ENCODE peak calls at places on chromosome 1, in four cellular contexts. One of them, this sample, is unnamed.

GRCh38 chr1:97895278-97895677 is 25.6 kb downstream of the DPYD start:
- DNase-seq in esophagus muscularis mucosa: no peak
- DNase-seq in central memory CD4-positive, alpha-beta T cell: no peak
- DNase-seq in IMR-90: no peak
- DNase-seq in this sample: no peak

GRCh38 chr1:19113362-19114092 is 96.5 kb downstream of the UBR4 start:
- DNase-seq in esophagus muscularis mucosa: no peak
- DNase-seq in central memory CD4-positive, alpha-beta T cell: peak; percentile 6
- DNase-seq in IMR-90: peak; percentile 18
- DNase-seq in this sample: no peak

GRCh38 chr1:87135313-87135712 is 193.4 kb upstream of the LMO4 start:
- DNase-seq in esophagus muscularis mucosa: no peak
- DNase-seq in central memory CD4-positive, alpha-beta T cell: no peak
- DNase-seq in IMR-90: no peak
- DNase-seq in this sample: no peak

GRCh38 chr1:221074325-221074724 is 195.1 kb downstream of the HLX start:
- DNase-seq in esophagus muscularis mucosa: no peak
- DNase-seq in central memory CD4-positive, alpha-beta T cell: no peak
- DNase-seq in IMR-90: peak; percentile 17
- DNase-seq in this sample: no peak

GRCh38 chr1:1398677-1399186 is 403 bp downstream of the CCNL2 start:
- DNase-seq in esophagus muscularis mucosa: no peak
- DNase-seq in central memory CD4-positive, alpha-beta T cell: no peak
- DNase-seq in IMR-90: no peak
- DNase-seq in this sample: no peak

GRCh38 chr1:157199421-157199755 is 61.2 kb upstream of the ETV3 start:
- DNase-seq in esophagus muscularis mucosa: peak; percentile 91
- DNase-seq in central memory CD4-positive, alpha-beta T cell: no peak
- DNase-seq in IMR-90: peak; percentile 19
- DNase-seq in this sample: no peak

GRCh38 chr1:246788895-246789338 is 64.7 kb downstream of the SCCPDH start:
- DNase-seq in esophagus muscularis mucosa: no peak
- DNase-seq in central memory CD4-positive, alpha-beta T cell: no peak
- DNase-seq in IMR-90: no peak
- DNase-seq in this sample: no peak

GRCh38 chr1:224696891-224697765 is 81.0 kb downstream of the CNIH3 start:
- DNase-seq in esophagus muscularis mucosa: no peak
- DNase-seq in central memory CD4-positive, alpha-beta T cell: no peak
- DNase-seq in IMR-90: peak; percentile 81
- DNase-seq in this sample: no peak

GRCh38 chr1:214224605-214225354 is 56.2 kb upstream of the SMYD2 start:
- DNase-seq in esophagus muscularis mucosa: no peak
- DNase-seq in central memory CD4-positive, alpha-beta T cell: no peak
- DNase-seq in IMR-90: peak; percentile 41
- DNase-seq in this sample: no peak

GRCh38 chr1:111990878-111991760 is 1.7 kb upstream of the KCND3 start:
- DNase-seq in esophagus muscularis mucosa: no peak
- DNase-seq in central memory CD4-positive, alpha-beta T cell: no peak
- DNase-seq in IMR-90: no peak
- DNase-seq in this sample: peak; percentile 77

GRCh38 chr1:31785020-31785946 is 21.1 kb upstream of the ADGRB2 start:
- DNase-seq in esophagus muscularis mucosa: no peak
- DNase-seq in central memory CD4-positive, alpha-beta T cell: no peak
- DNase-seq in IMR-90: no peak
- DNase-seq in this sample: peak; percentile 56

GRCh38 chr1:55816456-55816794 is 601.3 kb upstream of the USP24 start:
- DNase-seq in esophagus muscularis mucosa: no peak
- DNase-seq in central memory CD4-positive, alpha-beta T cell: no peak
- DNase-seq in IMR-90: peak; percentile 37
- DNase-seq in this sample: no peak

GRCh38 chr1:185786524-185786923 is 52.3 kb downstream of the HMCN1 start:
- DNase-seq in esophagus muscularis mucosa: no peak
- DNase-seq in central memory CD4-positive, alpha-beta T cell: no peak
- DNase-seq in IMR-90: peak; percentile 38
- DNase-seq in this sample: no peak

GRCh38 chr1:117060441-117061317 is 553 bp downstream of the TTF2 start:
- DNase-seq in esophagus muscularis mucosa: no peak
- DNase-seq in central memory CD4-positive, alpha-beta T cell: peak; percentile 32
- DNase-seq in IMR-90: peak; percentile 34
- DNase-seq in this sample: no peak

GRCh38 chr1:181918893-181919728 is 142.4 kb downstream of the ZNF648 start:
- DNase-seq in esophagus muscularis mucosa: no peak
- DNase-seq in central memory CD4-positive, alpha-beta T cell: no peak
- DNase-seq in IMR-90: no peak
- DNase-seq in this sample: no peak

GRCh38 chr1:52435650-52436049 is 31.2 kb downstream of the PRPF38A start:
- DNase-seq in esophagus muscularis mucosa: no peak
- DNase-seq in central memory CD4-positive, alpha-beta T cell: no peak
- DNase-seq in IMR-90: no peak
- DNase-seq in this sample: no peak

GRCh38 chr1:154557939-154558609 is 388 bp downstream of the UBE2Q1 start:
- DNase-seq in esophagus muscularis mucosa: no peak
- DNase-seq in central memory CD4-positive, alpha-beta T cell: peak; percentile 6
- DNase-seq in IMR-90: peak; percentile 18
- DNase-seq in this sample: peak; percentile 80

GRCh38 chr1:74145086-74145485 is 52.9 kb downstream of the LRRIQ3 start:
- DNase-seq in esophagus muscularis mucosa: no peak
- DNase-seq in central memory CD4-positive, alpha-beta T cell: no peak
- DNase-seq in IMR-90: no peak
- DNase-seq in this sample: no peak

GRCh38 chr1:160083968-160084770 is 2.8 kb downstream of the KCNJ9 start:
- DNase-seq in esophagus muscularis mucosa: no peak
- DNase-seq in central memory CD4-positive, alpha-beta T cell: peak; percentile 61
- DNase-seq in IMR-90: no peak
- DNase-seq in this sample: peak; percentile 77

GRCh38 chr1:116878804-116879477 is 30.8 kb upstream of the PTGFRN start:
- DNase-seq in esophagus muscularis mucosa: no peak
- DNase-seq in central memory CD4-positive, alpha-beta T cell: no peak
- DNase-seq in IMR-90: peak; percentile 17
- DNase-seq in this sample: peak; percentile 64

GRCh38 chr1:79852004-79852403 is 845.5 kb upstream of the ADGRL4 start:
- DNase-seq in esophagus muscularis mucosa: no peak
- DNase-seq in central memory CD4-positive, alpha-beta T cell: no peak
- DNase-seq in IMR-90: no peak
- DNase-seq in this sample: no peak

GRCh38 chr1:3501856-3502665 is 47.6 kb downstream of the ARHGEF16 start:
- DNase-seq in esophagus muscularis mucosa: peak; percentile 95
- DNase-seq in central memory CD4-positive, alpha-beta T cell: peak; percentile 12
- DNase-seq in IMR-90: peak; percentile 38
- DNase-seq in this sample: peak; percentile 81

GRCh38 chr1:210342986-210343780 is 14.5 kb downstream of the HHAT start:
- DNase-seq in esophagus muscularis mucosa: no peak
- DNase-seq in central memory CD4-positive, alpha-beta T cell: no peak
- DNase-seq in IMR-90: no peak
- DNase-seq in this sample: no peak

GRCh38 chr1:24745711-24746582 is 700 bp downstream of the CLIC4 start:
- DNase-seq in esophagus muscularis mucosa: peak; percentile 95
- DNase-seq in central memory CD4-positive, alpha-beta T cell: no peak
- DNase-seq in IMR-90: peak; percentile 66
- DNase-seq in this sample: peak; percentile 76

GRCh38 chr1:221344693-221345092 is 397.2 kb downstream of the DUSP10 start:
- DNase-seq in esophagus muscularis mucosa: no peak
- DNase-seq in central memory CD4-positive, alpha-beta T cell: no peak
- DNase-seq in IMR-90: peak; percentile 56
- DNase-seq in this sample: no peak

GRCh38 chr1:912740-913301 is 10.9 kb upstream of the SAMD11 start:
- DNase-seq in esophagus muscularis mucosa: no peak
- DNase-seq in central memory CD4-positive, alpha-beta T cell: no peak
- DNase-seq in IMR-90: no peak
- DNase-seq in this sample: no peak

GRCh38 chr1:203346060-203346754 is 4.7 kb downstream of the FMOD start:
- DNase-seq in esophagus muscularis mucosa: no peak
- DNase-seq in central memory CD4-positive, alpha-beta T cell: no peak
- DNase-seq in IMR-90: no peak
- DNase-seq in this sample: no peak

GRCh38 chr1:33131191-33131590 is 50.2 kb downstream of the AZIN2 start:
- DNase-seq in esophagus muscularis mucosa: no peak
- DNase-seq in central memory CD4-positive, alpha-beta T cell: no peak
- DNase-seq in IMR-90: no peak
- DNase-seq in this sample: no peak

GRCh38 chr1:30523055-30524020 is 200.0 kb downstream of the MATN1 start:
- DNase-seq in esophagus muscularis mucosa: no peak
- DNase-seq in central memory CD4-positive, alpha-beta T cell: no peak
- DNase-seq in IMR-90: peak; percentile 48
- DNase-seq in this sample: peak; percentile 36

GRCh38 chr1:32791881-32792280 is 25.3 kb downstream of the YARS1 start:
- DNase-seq in esophagus muscularis mucosa: no peak
- DNase-seq in central memory CD4-positive, alpha-beta T cell: no peak
- DNase-seq in IMR-90: peak; percentile 60
- DNase-seq in this sample: no peak

GRCh38 chr1:156815307-156815826 is 1.3 kb downstream of the SH2D2A start:
- DNase-seq in esophagus muscularis mucosa: no peak
- DNase-seq in central memory CD4-positive, alpha-beta T cell: no peak
- DNase-seq in IMR-90: peak; percentile 90
- DNase-seq in this sample: peak; percentile 62

GRCh38 chr1:192087334-192087733 is 70.9 kb upstream of the RGS18 start:
- DNase-seq in esophagus muscularis mucosa: no peak
- DNase-seq in central memory CD4-positive, alpha-beta T cell: no peak
- DNase-seq in IMR-90: no peak
- DNase-seq in this sample: no peak

This sample was measured in sciatic nerve.